ENCODE peak calls at places on chromosomes 11 and 22, in five cellular contexts. One of them, this sample, is unnamed.

GRCh38 chr11:1959786-1960185 is 12.7 kb downstream of the MRPL23 start:
- DNase-seq in AG08396: no peak
- DNase-seq in activated T-cell treated with anti-CD3 and anti-CD28 coated beads, Interleukin-2, amount 50 U/mL, for 1 hour: no peak
- DNase-seq in brain microvascular endothelial cell: no peak
- DNase-seq in right atrium auricular region: no peak
- DNase-seq in this sample: no peak

GRCh38 chr11:128508785-128509518 is 78.4 kb downstream of the ETS1 start:
- DNase-seq in AG08396: peak
- DNase-seq in activated T-cell treated with anti-CD3 and anti-CD28 coated beads, Interleukin-2, amount 50 U/mL, for 1 hour: no peak
- DNase-seq in brain microvascular endothelial cell: peak
- DNase-seq in right atrium auricular region: no peak
- DNase-seq in this sample: no peak

GRCh38 chr11:8787372-8787771 is 104.8 kb downstream of the RPL27A start:
- DNase-seq in AG08396: no peak
- DNase-seq in activated T-cell treated with anti-CD3 and anti-CD28 coated beads, Interleukin-2, amount 50 U/mL, for 1 hour: no peak
- DNase-seq in brain microvascular endothelial cell: no peak
- DNase-seq in right atrium auricular region: no peak
- DNase-seq in this sample: no peak

GRCh38 chr11:74443071-74443864 is 24.1 kb downstream of the KCNE3 start:
- DNase-seq in AG08396: no peak
- DNase-seq in activated T-cell treated with anti-CD3 and anti-CD28 coated beads, Interleukin-2, amount 50 U/mL, for 1 hour: no peak
- DNase-seq in brain microvascular endothelial cell: peak
- DNase-seq in right atrium auricular region: no peak
- DNase-seq in this sample: no peak

GRCh38 chr22:11626422-11626773 is 3901.6 kb upstream of the OR11H1 start:
- DNase-seq in AG08396: no peak
- DNase-seq in activated T-cell treated with anti-CD3 and anti-CD28 coated beads, Interleukin-2, amount 50 U/mL, for 1 hour: no peak
- DNase-seq in brain microvascular endothelial cell: no peak
- DNase-seq in right atrium auricular region: no peak
- DNase-seq in this sample: no peak

GRCh38 chr11:96758957-96759356 is 369.1 kb downstream of the JRKL start:
- DNase-seq in AG08396: no peak
- DNase-seq in activated T-cell treated with anti-CD3 and anti-CD28 coated beads, Interleukin-2, amount 50 U/mL, for 1 hour: no peak
- DNase-seq in brain microvascular endothelial cell: no peak
- DNase-seq in right atrium auricular region: no peak
- DNase-seq in this sample: no peak

GRCh38 chr11:47466701-47467250 is 17.8 kb upstream of the RAPSN start:
- DNase-seq in AG08396: no peak
- DNase-seq in activated T-cell treated with anti-CD3 and anti-CD28 coated beads, Interleukin-2, amount 50 U/mL, for 1 hour: no peak
- DNase-seq in brain microvascular endothelial cell: peak
- DNase-seq in right atrium auricular region: no peak
- DNase-seq in this sample: peak

GRCh38 chr11:18617688-18618340 is 16.3 kb downstream of the SPTY2D1 start:
- DNase-seq in AG08396: no peak
- DNase-seq in activated T-cell treated with anti-CD3 and anti-CD28 coated beads, Interleukin-2, amount 50 U/mL, for 1 hour: no peak
- DNase-seq in brain microvascular endothelial cell: peak
- DNase-seq in right atrium auricular region: no peak
- DNase-seq in this sample: no peak

GRCh38 chr11:116935514-116935913 is 98.1 kb upstream of the APOA1 start:
- DNase-seq in AG08396: no peak
- DNase-seq in activated T-cell treated with anti-CD3 and anti-CD28 coated beads, Interleukin-2, amount 50 U/mL, for 1 hour: no peak
- DNase-seq in brain microvascular endothelial cell: no peak
- DNase-seq in right atrium auricular region: no peak
- DNase-seq in this sample: no peak

GRCh38 chr22:50308986-50309600 is 1.6 kb upstream of the PLXNB2 start:
- DNase-seq in AG08396: no peak
- DNase-seq in activated T-cell treated with anti-CD3 and anti-CD28 coated beads, Interleukin-2, amount 50 U/mL, for 1 hour: no peak
- DNase-seq in brain microvascular endothelial cell: no peak
- DNase-seq in right atrium auricular region: no peak
- DNase-seq in this sample: no peak

GRCh38 chr11:40030867-40031266 is 1428.6 kb downstream of the LRRC4C start:
- DNase-seq in AG08396: no peak
- DNase-seq in activated T-cell treated with anti-CD3 and anti-CD28 coated beads, Interleukin-2, amount 50 U/mL, for 1 hour: no peak
- DNase-seq in brain microvascular endothelial cell: no peak
- DNase-seq in right atrium auricular region: no peak
- DNase-seq in this sample: no peak

GRCh38 chr11:100817620-100818019 is 130.5 kb downstream of the ARHGAP42 start:
- DNase-seq in AG08396: no peak
- DNase-seq in activated T-cell treated with anti-CD3 and anti-CD28 coated beads, Interleukin-2, amount 50 U/mL, for 1 hour: no peak
- DNase-seq in brain microvascular endothelial cell: no peak
- DNase-seq in right atrium auricular region: no peak
- DNase-seq in this sample: no peak

GRCh38 chr11:34425863-34426262 is 12.9 kb upstream of the CAT start:
- DNase-seq in AG08396: no peak
- DNase-seq in activated T-cell treated with anti-CD3 and anti-CD28 coated beads, Interleukin-2, amount 50 U/mL, for 1 hour: no peak
- DNase-seq in brain microvascular endothelial cell: no peak
- DNase-seq in right atrium auricular region: no peak
- DNase-seq in this sample: no peak

GRCh38 chr11:48107188-48107704 is 109.4 kb upstream of the OR4B1 start:
- DNase-seq in AG08396: peak
- DNase-seq in activated T-cell treated with anti-CD3 and anti-CD28 coated beads, Interleukin-2, amount 50 U/mL, for 1 hour: no peak
- DNase-seq in brain microvascular endothelial cell: no peak
- DNase-seq in right atrium auricular region: peak
- DNase-seq in this sample: no peak

GRCh38 chr22:42222140-42222539 is 48.3 kb downstream of the TCF20 start:
- DNase-seq in AG08396: no peak
- DNase-seq in activated T-cell treated with anti-CD3 and anti-CD28 coated beads, Interleukin-2, amount 50 U/mL, for 1 hour: no peak
- DNase-seq in brain microvascular endothelial cell: no peak
- DNase-seq in right atrium auricular region: no peak
- DNase-seq in this sample: no peak

GRCh38 chr11:114623720-114624119 is 28.1 kb upstream of the NXPE4 start:
- DNase-seq in AG08396: no peak
- DNase-seq in activated T-cell treated with anti-CD3 and anti-CD28 coated beads, Interleukin-2, amount 50 U/mL, for 1 hour: no peak
- DNase-seq in brain microvascular endothelial cell: no peak
- DNase-seq in right atrium auricular region: no peak
- DNase-seq in this sample: no peak

GRCh38 chr22:32375678-32376450 is 18.2 kb downstream of the RFPL3 start:
- DNase-seq in AG08396: no peak
- DNase-seq in activated T-cell treated with anti-CD3 and anti-CD28 coated beads, Interleukin-2, amount 50 U/mL, for 1 hour: no peak
- DNase-seq in brain microvascular endothelial cell: no peak
- DNase-seq in right atrium auricular region: no peak
- DNase-seq in this sample: no peak

GRCh38 chr22:39966522-39966921 is 6.3 kb downstream of the TMA7B start:
- DNase-seq in AG08396: no peak
- DNase-seq in activated T-cell treated with anti-CD3 and anti-CD28 coated beads, Interleukin-2, amount 50 U/mL, for 1 hour: no peak
- DNase-seq in brain microvascular endothelial cell: no peak
- DNase-seq in right atrium auricular region: no peak
- DNase-seq in this sample: no peak

GRCh38 chr22:38109391-38110000 is 988 bp downstream of the BAIAP2L2 start:
- DNase-seq in AG08396: no peak
- DNase-seq in activated T-cell treated with anti-CD3 and anti-CD28 coated beads, Interleukin-2, amount 50 U/mL, for 1 hour: no peak
- DNase-seq in brain microvascular endothelial cell: no peak
- DNase-seq in right atrium auricular region: no peak
- DNase-seq in this sample: no peak

GRCh38 chr11:75868990-75869389 is 54.0 kb downstream of the UVRAG start:
- DNase-seq in AG08396: no peak
- DNase-seq in activated T-cell treated with anti-CD3 and anti-CD28 coated beads, Interleukin-2, amount 50 U/mL, for 1 hour: no peak
- DNase-seq in brain microvascular endothelial cell: peak
- DNase-seq in right atrium auricular region: no peak
- DNase-seq in this sample: no peak

GRCh38 chr11:19164230-19164855 is 37.4 kb downstream of the CSRP3 start:
- DNase-seq in AG08396: no peak
- DNase-seq in activated T-cell treated with anti-CD3 and anti-CD28 coated beads, Interleukin-2, amount 50 U/mL, for 1 hour: no peak
- DNase-seq in brain microvascular endothelial cell: no peak
- DNase-seq in right atrium auricular region: no peak
- DNase-seq in this sample: no peak

GRCh38 chr11:81222491-81222890 is 1511.2 kb downstream of the FAM181B start:
- DNase-seq in AG08396: no peak
- DNase-seq in activated T-cell treated with anti-CD3 and anti-CD28 coated beads, Interleukin-2, amount 50 U/mL, for 1 hour: no peak
- DNase-seq in brain microvascular endothelial cell: no peak
- DNase-seq in right atrium auricular region: no peak
- DNase-seq in this sample: no peak

GRCh38 chr11:67640021-67640757 is 626 bp upstream of the TBX10 start:
- DNase-seq in AG08396: peak
- DNase-seq in activated T-cell treated with anti-CD3 and anti-CD28 coated beads, Interleukin-2, amount 50 U/mL, for 1 hour: peak
- DNase-seq in brain microvascular endothelial cell: peak
- DNase-seq in right atrium auricular region: no peak
- DNase-seq in this sample: no peak

GRCh38 chr11:111737877-111738205 is 28.3 kb downstream of the PPP2R1B start:
- DNase-seq in AG08396: no peak
- DNase-seq in activated T-cell treated with anti-CD3 and anti-CD28 coated beads, Interleukin-2, amount 50 U/mL, for 1 hour: no peak
- DNase-seq in brain microvascular endothelial cell: no peak
- DNase-seq in right atrium auricular region: no peak
- DNase-seq in this sample: no peak

GRCh38 chr11:69320326-69320725 is 26.4 kb downstream of the MYEOV start:
- DNase-seq in AG08396: no peak
- DNase-seq in activated T-cell treated with anti-CD3 and anti-CD28 coated beads, Interleukin-2, amount 50 U/mL, for 1 hour: no peak
- DNase-seq in brain microvascular endothelial cell: no peak
- DNase-seq in right atrium auricular region: no peak
- DNase-seq in this sample: no peak

GRCh38 chr11:6855971-6856542 is 6.8 kb upstream of the OR10A2 start:
- DNase-seq in AG08396: peak
- DNase-seq in activated T-cell treated with anti-CD3 and anti-CD28 coated beads, Interleukin-2, amount 50 U/mL, for 1 hour: no peak
- DNase-seq in brain microvascular endothelial cell: peak
- DNase-seq in right atrium auricular region: no peak
- DNase-seq in this sample: no peak

GRCh38 chr22:17348464-17349103 is 20.7 kb upstream of the CECR2 start:
- DNase-seq in AG08396: no peak
- DNase-seq in activated T-cell treated with anti-CD3 and anti-CD28 coated beads, Interleukin-2, amount 50 U/mL, for 1 hour: no peak
- DNase-seq in brain microvascular endothelial cell: no peak
- DNase-seq in right atrium auricular region: no peak
- DNase-seq in this sample: no peak

GRCh38 chr22:35218079-35218478 is 39.2 kb upstream of the HMGXB4 start:
- DNase-seq in AG08396: no peak
- DNase-seq in activated T-cell treated with anti-CD3 and anti-CD28 coated beads, Interleukin-2, amount 50 U/mL, for 1 hour: no peak
- DNase-seq in brain microvascular endothelial cell: peak
- DNase-seq in right atrium auricular region: no peak
- DNase-seq in this sample: no peak

GRCh38 chr11:61375709-61376108 is 13.5 kb downstream of the TMEM138 start:
- DNase-seq in AG08396: no peak
- DNase-seq in activated T-cell treated with anti-CD3 and anti-CD28 coated beads, Interleukin-2, amount 50 U/mL, for 1 hour: no peak
- DNase-seq in brain microvascular endothelial cell: no peak
- DNase-seq in right atrium auricular region: no peak
- DNase-seq in this sample: no peak

GRCh38 chr11:47259178-47259977 is 1.6 kb downstream of the NR1H3 start:
- DNase-seq in AG08396: peak
- DNase-seq in activated T-cell treated with anti-CD3 and anti-CD28 coated beads, Interleukin-2, amount 50 U/mL, for 1 hour: peak
- DNase-seq in brain microvascular endothelial cell: no peak
- DNase-seq in right atrium auricular region: no peak
- DNase-seq in this sample: no peak

GRCh38 chr11:34309970-34310369 is 47.8 kb downstream of the ABTB2 start:
- DNase-seq in AG08396: no peak
- DNase-seq in activated T-cell treated with anti-CD3 and anti-CD28 coated beads, Interleukin-2, amount 50 U/mL, for 1 hour: no peak
- DNase-seq in brain microvascular endothelial cell: no peak
- DNase-seq in right atrium auricular region: no peak
- DNase-seq in this sample: no peak

GRCh38 chr11:63635762-63636465 is 21.7 kb upstream of the PLAAT3 start:
- DNase-seq in AG08396: peak
- DNase-seq in activated T-cell treated with anti-CD3 and anti-CD28 coated beads, Interleukin-2, amount 50 U/mL, for 1 hour: peak
- DNase-seq in brain microvascular endothelial cell: peak
- DNase-seq in right atrium auricular region: peak
- DNase-seq in this sample: peak

GRCh38 chr11:107707807-107708206 is 4.0 kb downstream of the SLN start:
- DNase-seq in AG08396: no peak
- DNase-seq in activated T-cell treated with anti-CD3 and anti-CD28 coated beads, Interleukin-2, amount 50 U/mL, for 1 hour: no peak
- DNase-seq in brain microvascular endothelial cell: no peak
- DNase-seq in right atrium auricular region: no peak
- DNase-seq in this sample: no peak

GRCh38 chr22:49662681-49663080 is 165.0 kb downstream of the BRD1 start:
- DNase-seq in AG08396: no peak
- DNase-seq in activated T-cell treated with anti-CD3 and anti-CD28 coated beads, Interleukin-2, amount 50 U/mL, for 1 hour: no peak
- DNase-seq in brain microvascular endothelial cell: no peak
- DNase-seq in right atrium auricular region: no peak
- DNase-seq in this sample: no peak

GRCh38 chr11:119759747-119760412 is 30.9 kb upstream of the NECTIN1 start:
- DNase-seq in AG08396: no peak
- DNase-seq in activated T-cell treated with anti-CD3 and anti-CD28 coated beads, Interleukin-2, amount 50 U/mL, for 1 hour: no peak
- DNase-seq in brain microvascular endothelial cell: no peak
- DNase-seq in right atrium auricular region: no peak
- DNase-seq in this sample: no peak

GRCh38 chr11:118924591-118925585 is 838 bp downstream of the BCL9L start:
- DNase-seq in AG08396: peak
- DNase-seq in activated T-cell treated with anti-CD3 and anti-CD28 coated beads, Interleukin-2, amount 50 U/mL, for 1 hour: peak
- DNase-seq in brain microvascular endothelial cell: no peak
- DNase-seq in right atrium auricular region: no peak
- DNase-seq in this sample: no peak

GRCh38 chr11:129209891-129210830 is 18.0 kb upstream of the ARHGAP32 start:
- DNase-seq in AG08396: no peak
- DNase-seq in activated T-cell treated with anti-CD3 and anti-CD28 coated beads, Interleukin-2, amount 50 U/mL, for 1 hour: no peak
- DNase-seq in brain microvascular endothelial cell: no peak
- DNase-seq in right atrium auricular region: no peak
- DNase-seq in this sample: no peak

GRCh38 chr11:36219996-36220395 is 69.2 kb downstream of the COMMD9 start:
- DNase-seq in AG08396: no peak
- DNase-seq in activated T-cell treated with anti-CD3 and anti-CD28 coated beads, Interleukin-2, amount 50 U/mL, for 1 hour: no peak
- DNase-seq in brain microvascular endothelial cell: no peak
- DNase-seq in right atrium auricular region: no peak
- DNase-seq in this sample: no peak